ENCODE peak calls at places on chromosomes 2 and 18, in ten cellular contexts. S is NAMALWA; F is HEK293T; Q is M059J; W is thyroid gland; G is renal cortical epithelial cell; N is uterus; A is stimulated activated CD4-positive, alpha-beta T cell treated with anti-CD3 and anti-CD28 coated beads, Interleukin-12 subunit alpha, Interleukin-12 subunit beta, amount 100 ng/mL, for 4 hours; B is activated CD8-positive, alpha-beta memory T cell treated with anti-CD3 and anti-CD28 coated beads, Interleukin-2, amount 50 U/mL, for 48 hours; L is PC-3. R is an unnamed sample.

GRCh38 chr18:34809697-34810096 is 99.6 kb downstream of the DTNA start:
- DNase-seq in S (peak), F (peak), Q (peak), W (peak), G (peak), N (peak), A (no peak), B (no peak), L (peak), R (no peak)

GRCh38 chr2:180450841-180451240 is 443.7 kb upstream of the CWC22 start:
- DNase-seq in S (no peak), F (no peak), Q (no peak), W (no peak), G (no peak), N (no peak), A (no peak), B (no peak), L (no peak), R (no peak)

GRCh38 chr2:225630824-225631533 is 231.5 kb downstream of the NYAP2 start:
- DNase-seq in S (no peak), F (no peak), Q (no peak), W (no peak), G (no peak), N (no peak), A (no peak), B (no peak), L (no peak), R (no peak)

GRCh38 chr2:218658671-218659257 is 659 bp downstream of the ZNF142 start:
- DNase-seq in S (peak), F (peak), Q (peak), W (peak), G (peak), N (no peak), A (peak), B (peak), L (peak), R (peak)

GRCh38 chr2:47688561-47688960 is 94.4 kb upstream of the MSH6 start:
- DNase-seq in S (no peak), F (no peak), Q (no peak), W (no peak), G (no peak), N (no peak), A (no peak), B (no peak), L (no peak), R (no peak)

GRCh38 chr18:48142994-48143393 is 212.5 kb upstream of the SMAD2 start:
- DNase-seq in S (no peak), F (no peak), Q (no peak), W (no peak), G (no peak), N (no peak), A (no peak), B (no peak), L (no peak), R (no peak)

GRCh38 chr2:135547311-135547710 is 16.0 kb downstream of the R3HDM1 start:
- DNase-seq in S (no peak), F (no peak), Q (no peak), W (no peak), G (no peak), N (no peak), A (no peak), B (no peak), L (no peak), R (no peak)

GRCh38 chr2:48424866-48425265 is 105.1 kb upstream of the STON1 start:
- DNase-seq in S (no peak), F (no peak), Q (no peak), W (no peak), G (no peak), N (no peak), A (no peak), B (no peak), L (no peak), R (no peak)

GRCh38 chr18:68564961-68565360 is 149.9 kb downstream of the TMX3 start:
- DNase-seq in S (no peak), F (no peak), Q (no peak), W (no peak), G (peak), N (no peak), A (no peak), B (no peak), L (no peak), R (no peak)

GRCh38 chr2:177393381-177393780 is 808 bp downstream of the AGPS start:
- DNase-seq in S (peak), F (peak), Q (peak), W (no peak), G (no peak), N (no peak), A (no peak), B (no peak), L (peak), R (no peak)

GRCh38 chr2:224847961-224848850 is 132.0 kb upstream of the CCDC195 start:
- DNase-seq in S (no peak), F (peak), Q (peak), W (peak), G (peak), N (no peak), A (no peak), B (no peak), L (peak), R (no peak)

GRCh38 chr2:74736589-74736988 is 82.5 kb downstream of the SEMA4F start:
- DNase-seq in S (no peak), F (no peak), Q (no peak), W (no peak), G (no peak), N (no peak), A (no peak), B (no peak), L (no peak), R (no peak)

GRCh38 chr18:74791501-74792188 is 194.0 kb downstream of the ZNF407 start:
- DNase-seq in S (no peak), F (no peak), Q (peak), W (no peak), G (no peak), N (no peak), A (no peak), B (no peak), L (no peak), R (no peak)

GRCh38 chr2:50344509-50345106 is 687.3 kb downstream of the NRXN1 start:
- DNase-seq in S (peak), F (peak), Q (no peak), W (no peak), G (no peak), N (no peak), A (no peak), B (no peak), L (no peak), R (no peak)

GRCh38 chr2:118842687-118843491 is 4.6 kb downstream of the EN1 start:
- DNase-seq in S (no peak), F (no peak), Q (no peak), W (no peak), G (no peak), N (no peak), A (no peak), B (no peak), L (no peak), R (no peak)

GRCh38 chr2:228318218-228318617 is 136.7 kb upstream of the SPHKAP start:
- DNase-seq in S (peak), F (peak), Q (peak), W (no peak), G (peak), N (no peak), A (no peak), B (no peak), L (peak), R (no peak)

GRCh38 chr2:160411167-160411566 is 82.4 kb downstream of the RBMS1 start:
- DNase-seq in S (peak), F (no peak), Q (peak), W (no peak), G (peak), N (no peak), A (no peak), B (peak), L (peak), R (no peak)

GRCh38 chr18:6242004-6242403 is 172.7 kb downstream of the L3MBTL4 start:
- DNase-seq in S (no peak), F (no peak), Q (no peak), W (no peak), G (no peak), N (no peak), A (no peak), B (no peak), L (no peak), R (no peak)

GRCh38 chr2:223007531-223007930 is 44.5 kb upstream of the KCNE4 start:
- DNase-seq in S (no peak), F (no peak), Q (no peak), W (no peak), G (peak), N (no peak), A (no peak), B (no peak), L (peak), R (no peak)

GRCh38 chr18:55570966-55571365 is 17.0 kb downstream of the TCF4 start:
- DNase-seq in S (peak), F (no peak), Q (no peak), W (no peak), G (no peak), N (no peak), A (no peak), B (no peak), L (no peak), R (no peak)

GRCh38 chr2:184449760-184450159 is 148.6 kb upstream of the ZNF804A start:
- DNase-seq in S (no peak), F (no peak), Q (no peak), W (no peak), G (no peak), N (no peak), A (no peak), B (no peak), L (no peak), R (no peak)

GRCh38 chr2:240921319-240922233 is 15.4 kb downstream of the CROCC2 start:
- DNase-seq in S (no peak), F (no peak), Q (peak), W (peak), G (peak), N (peak), A (no peak), B (peak), L (peak), R (no peak)

GRCh38 chr2:1183300-1183699 is 230.0 kb upstream of the TPO start:
- DNase-seq in S (no peak), F (no peak), Q (no peak), W (no peak), G (no peak), N (no peak), A (no peak), B (no peak), L (no peak), R (no peak)

GRCh38 chr2:203301667-203302066 is 26.5 kb upstream of the ABI2 start:
- DNase-seq in S (no peak), F (no peak), Q (peak), W (no peak), G (no peak), N (no peak), A (no peak), B (no peak), L (no peak), R (no peak)

GRCh38 chr2:136081582-136082210 is 36.3 kb downstream of the CXCR4 start:
- DNase-seq in S (no peak), F (no peak), Q (no peak), W (no peak), G (no peak), N (no peak), A (no peak), B (no peak), L (no peak), R (no peak)

GRCh38 chr2:12764075-12764722 is 47.5 kb downstream of the TRIB2 start:
- DNase-seq in S (no peak), F (no peak), Q (peak), W (no peak), G (no peak), N (no peak), A (no peak), B (no peak), L (no peak), R (no peak)

R was measured in GM12891.